ENCODE peak calls at places on chromosome 2, in ten cellular contexts. One of them, this sample, is unnamed.

GRCh38 chr2:235868224-235868623 is 300.0 kb downstream of the GBX2 start:
- DNase-seq in activated naive CD4-positive, alpha-beta T cell treated with Interleukin-2 at 50 U/mL for 16 hours: no peak
- DNase-seq in AG08395: no peak
- DNase-seq in AG09319: no peak
- DNase-seq in iris pigment epithelial cell: no peak
- DNase-seq in stimulated activated CD8-positive, alpha-beta memory T cell treated with anti-CD3 and anti-CD28 coated beads, Interleukin-15, amount 100 ng/mL, for 48 hours: no peak
- DNase-seq in C1 segment of cervical spinal cord: no peak
- DNase-seq in stimulated activated CD4-positive, alpha-beta T cell treated with anti-CD3 and anti-CD28 coated beads, TNF-alpha, amount 100 ng/mL, for 48 hours: no peak
- DNase-seq in activated CD4-positive, alpha-beta T cell treated with anti-CD3 and anti-CD28 coated beads, Interleukin-2, amount 10 ng/mL, durations not matched to agents 7 days and 5 days: no peak
- DNase-seq in SIG-M5: no peak
- DNase-seq in this sample: no peak

GRCh38 chr2:113198790-113199612 is 25.2 kb downstream of the PSD4 start:
- DNase-seq in activated CD4-positive, alpha-beta T cell treated with anti-CD3 and anti-CD28 coated beads, Interleukin-2, amount 10 ng/mL, durations not matched to agents 7 days and 5 days: peak
- DNase-seq in AG08395: peak
- DNase-seq in iris pigment epithelial cell: peak
- DNase-seq in stimulated activated CD8-positive, alpha-beta memory T cell treated with anti-CD3 and anti-CD28 coated beads, Interleukin-15, amount 100 ng/mL, for 48 hours: peak
- DNase-seq in AG09319: no peak
- DNase-seq in C1 segment of cervical spinal cord: peak
- DNase-seq in SIG-M5: no peak
- DNase-seq in stimulated activated CD4-positive, alpha-beta T cell treated with anti-CD3 and anti-CD28 coated beads, TNF-alpha, amount 100 ng/mL, for 48 hours: peak
- DNase-seq in activated naive CD4-positive, alpha-beta T cell treated with Interleukin-2 at 50 U/mL for 16 hours: peak
- DNase-seq in this sample: peak

GRCh38 chr2:196431076-196431475 is 208.4 kb upstream of the CCDC150 start:
- DNase-seq in iris pigment epithelial cell: peak
- DNase-seq in stimulated activated CD8-positive, alpha-beta memory T cell treated with anti-CD3 and anti-CD28 coated beads, Interleukin-15, amount 100 ng/mL, for 48 hours: no peak
- DNase-seq in AG08395: no peak
- DNase-seq in AG09319: no peak
- DNase-seq in activated CD4-positive, alpha-beta T cell treated with anti-CD3 and anti-CD28 coated beads, Interleukin-2, amount 10 ng/mL, durations not matched to agents 7 days and 5 days: no peak
- DNase-seq in stimulated activated CD4-positive, alpha-beta T cell treated with anti-CD3 and anti-CD28 coated beads, TNF-alpha, amount 100 ng/mL, for 48 hours: no peak
- DNase-seq in SIG-M5: no peak
- DNase-seq in activated naive CD4-positive, alpha-beta T cell treated with Interleukin-2 at 50 U/mL for 16 hours: no peak
- DNase-seq in C1 segment of cervical spinal cord: no peak
- DNase-seq in this sample: no peak

GRCh38 chr2:174603280-174603679 is 5.7 kb upstream of the WIPF1 start:
- DNase-seq in iris pigment epithelial cell: peak
- DNase-seq in SIG-M5: no peak
- DNase-seq in C1 segment of cervical spinal cord: peak
- DNase-seq in stimulated activated CD8-positive, alpha-beta memory T cell treated with anti-CD3 and anti-CD28 coated beads, Interleukin-15, amount 100 ng/mL, for 48 hours: no peak
- DNase-seq in AG08395: peak
- DNase-seq in AG09319: no peak
- DNase-seq in stimulated activated CD4-positive, alpha-beta T cell treated with anti-CD3 and anti-CD28 coated beads, TNF-alpha, amount 100 ng/mL, for 48 hours: no peak
- DNase-seq in activated naive CD4-positive, alpha-beta T cell treated with Interleukin-2 at 50 U/mL for 16 hours: peak
- DNase-seq in activated CD4-positive, alpha-beta T cell treated with anti-CD3 and anti-CD28 coated beads, Interleukin-2, amount 10 ng/mL, durations not matched to agents 7 days and 5 days: peak
- DNase-seq in this sample: peak

GRCh38 chr2:235951980-235952379 is 216.2 kb downstream of the GBX2 start:
- DNase-seq in AG09319: no peak
- DNase-seq in stimulated activated CD4-positive, alpha-beta T cell treated with anti-CD3 and anti-CD28 coated beads, TNF-alpha, amount 100 ng/mL, for 48 hours: peak
- DNase-seq in activated CD4-positive, alpha-beta T cell treated with anti-CD3 and anti-CD28 coated beads, Interleukin-2, amount 10 ng/mL, durations not matched to agents 7 days and 5 days: peak
- DNase-seq in SIG-M5: no peak
- DNase-seq in activated naive CD4-positive, alpha-beta T cell treated with Interleukin-2 at 50 U/mL for 16 hours: peak
- DNase-seq in iris pigment epithelial cell: no peak
- DNase-seq in stimulated activated CD8-positive, alpha-beta memory T cell treated with anti-CD3 and anti-CD28 coated beads, Interleukin-15, amount 100 ng/mL, for 48 hours: peak
- DNase-seq in AG08395: no peak
- DNase-seq in C1 segment of cervical spinal cord: no peak
- DNase-seq in this sample: no peak

GRCh38 chr2:176848844-176849243 is 363.8 kb upstream of the HNRNPA3 start:
- DNase-seq in AG08395: no peak
- DNase-seq in C1 segment of cervical spinal cord: no peak
- DNase-seq in activated CD4-positive, alpha-beta T cell treated with anti-CD3 and anti-CD28 coated beads, Interleukin-2, amount 10 ng/mL, durations not matched to agents 7 days and 5 days: no peak
- DNase-seq in stimulated activated CD8-positive, alpha-beta memory T cell treated with anti-CD3 and anti-CD28 coated beads, Interleukin-15, amount 100 ng/mL, for 48 hours: no peak
- DNase-seq in SIG-M5: no peak
- DNase-seq in stimulated activated CD4-positive, alpha-beta T cell treated with anti-CD3 and anti-CD28 coated beads, TNF-alpha, amount 100 ng/mL, for 48 hours: no peak
- DNase-seq in AG09319: no peak
- DNase-seq in activated naive CD4-positive, alpha-beta T cell treated with Interleukin-2 at 50 U/mL for 16 hours: no peak
- DNase-seq in iris pigment epithelial cell: no peak
- DNase-seq in this sample: no peak

GRCh38 chr2:234771985-234772774 is 179.6 kb upstream of the SH3BP4 start:
- DNase-seq in stimulated activated CD8-positive, alpha-beta memory T cell treated with anti-CD3 and anti-CD28 coated beads, Interleukin-15, amount 100 ng/mL, for 48 hours: no peak
- DNase-seq in AG09319: no peak
- DNase-seq in iris pigment epithelial cell: peak
- DNase-seq in AG08395: peak
- DNase-seq in C1 segment of cervical spinal cord: no peak
- DNase-seq in SIG-M5: no peak
- DNase-seq in stimulated activated CD4-positive, alpha-beta T cell treated with anti-CD3 and anti-CD28 coated beads, TNF-alpha, amount 100 ng/mL, for 48 hours: no peak
- DNase-seq in activated naive CD4-positive, alpha-beta T cell treated with Interleukin-2 at 50 U/mL for 16 hours: no peak
- DNase-seq in activated CD4-positive, alpha-beta T cell treated with anti-CD3 and anti-CD28 coated beads, Interleukin-2, amount 10 ng/mL, durations not matched to agents 7 days and 5 days: no peak
- DNase-seq in this sample: no peak

GRCh38 chr2:715847-716573 is 38.8 kb upstream of the TMEM18 start:
- DNase-seq in AG08395: peak
- DNase-seq in C1 segment of cervical spinal cord: no peak
- DNase-seq in activated naive CD4-positive, alpha-beta T cell treated with Interleukin-2 at 50 U/mL for 16 hours: no peak
- DNase-seq in stimulated activated CD8-positive, alpha-beta memory T cell treated with anti-CD3 and anti-CD28 coated beads, Interleukin-15, amount 100 ng/mL, for 48 hours: no peak
- DNase-seq in SIG-M5: no peak
- DNase-seq in iris pigment epithelial cell: peak
- DNase-seq in AG09319: no peak
- DNase-seq in stimulated activated CD4-positive, alpha-beta T cell treated with anti-CD3 and anti-CD28 coated beads, TNF-alpha, amount 100 ng/mL, for 48 hours: no peak
- DNase-seq in activated CD4-positive, alpha-beta T cell treated with anti-CD3 and anti-CD28 coated beads, Interleukin-2, amount 10 ng/mL, durations not matched to agents 7 days and 5 days: no peak
- DNase-seq in this sample: no peak

GRCh38 chr2:69902213-69902922 is 8.6 kb downstream of the SNRNP27 start:
- DNase-seq in AG09319: no peak
- DNase-seq in stimulated activated CD4-positive, alpha-beta T cell treated with anti-CD3 and anti-CD28 coated beads, TNF-alpha, amount 100 ng/mL, for 48 hours: no peak
- DNase-seq in stimulated activated CD8-positive, alpha-beta memory T cell treated with anti-CD3 and anti-CD28 coated beads, Interleukin-15, amount 100 ng/mL, for 48 hours: no peak
- DNase-seq in activated CD4-positive, alpha-beta T cell treated with anti-CD3 and anti-CD28 coated beads, Interleukin-2, amount 10 ng/mL, durations not matched to agents 7 days and 5 days: peak
- DNase-seq in C1 segment of cervical spinal cord: no peak
- DNase-seq in AG08395: no peak
- DNase-seq in activated naive CD4-positive, alpha-beta T cell treated with Interleukin-2 at 50 U/mL for 16 hours: no peak
- DNase-seq in SIG-M5: peak
- DNase-seq in iris pigment epithelial cell: no peak
- DNase-seq in this sample: peak

GRCh38 chr2:235527806-235528480 is 34.1 kb downstream of the AGAP1 start:
- DNase-seq in AG08395: no peak
- DNase-seq in activated CD4-positive, alpha-beta T cell treated with anti-CD3 and anti-CD28 coated beads, Interleukin-2, amount 10 ng/mL, durations not matched to agents 7 days and 5 days: no peak
- DNase-seq in stimulated activated CD4-positive, alpha-beta T cell treated with anti-CD3 and anti-CD28 coated beads, TNF-alpha, amount 100 ng/mL, for 48 hours: no peak
- DNase-seq in AG09319: no peak
- DNase-seq in C1 segment of cervical spinal cord: no peak
- DNase-seq in activated naive CD4-positive, alpha-beta T cell treated with Interleukin-2 at 50 U/mL for 16 hours: no peak
- DNase-seq in SIG-M5: no peak
- DNase-seq in stimulated activated CD8-positive, alpha-beta memory T cell treated with anti-CD3 and anti-CD28 coated beads, Interleukin-15, amount 100 ng/mL, for 48 hours: no peak
- DNase-seq in iris pigment epithelial cell: peak
- DNase-seq in this sample: no peak

GRCh38 chr2:112879491-112880041 is 31.4 kb upstream of the IL37 start:
- DNase-seq in AG09319: no peak
- DNase-seq in SIG-M5: no peak
- DNase-seq in C1 segment of cervical spinal cord: no peak
- DNase-seq in iris pigment epithelial cell: no peak
- DNase-seq in stimulated activated CD4-positive, alpha-beta T cell treated with anti-CD3 and anti-CD28 coated beads, TNF-alpha, amount 100 ng/mL, for 48 hours: no peak
- DNase-seq in activated CD4-positive, alpha-beta T cell treated with anti-CD3 and anti-CD28 coated beads, Interleukin-2, amount 10 ng/mL, durations not matched to agents 7 days and 5 days: no peak
- DNase-seq in stimulated activated CD8-positive, alpha-beta memory T cell treated with anti-CD3 and anti-CD28 coated beads, Interleukin-15, amount 100 ng/mL, for 48 hours: no peak
- DNase-seq in activated naive CD4-positive, alpha-beta T cell treated with Interleukin-2 at 50 U/mL for 16 hours: no peak
- DNase-seq in AG08395: no peak
- DNase-seq in this sample: peak